ENCODE peak calls at places on chromosomes 13 and 19, in eight cellular contexts. One of them, this sample, is unnamed.

GRCh38 chr13:23881408-23881785 is 7.8 kb downstream of the MIPEP start:
- DNase-seq in Peyer's patch: no peak
- DNase-seq in right lobe of liver: no peak
- DNase-seq in body of pancreas: no peak
- DNase-seq in breast epithelium: no peak
- DNase-seq in upper lobe of right lung: no peak
- DNase-seq in transverse colon: no peak
- DNase-seq in CD4-positive, alpha-beta T cell: no peak
- DNase-seq in this sample: no peak

GRCh38 chr13:20191902-20192469 is 752 bp downstream of the GJB2 start:
- DNase-seq in Peyer's patch: no peak
- DNase-seq in right lobe of liver: peak; percentile 62
- DNase-seq in body of pancreas: peak; percentile 48
- DNase-seq in breast epithelium: no peak
- DNase-seq in upper lobe of right lung: no peak
- DNase-seq in transverse colon: peak; percentile 66
- DNase-seq in CD4-positive, alpha-beta T cell: no peak
- DNase-seq in this sample: no peak

GRCh38 chr13:74027161-74027779 is 106.9 kb downstream of the KLF12 start:
- DNase-seq in Peyer's patch: no peak
- DNase-seq in right lobe of liver: no peak
- DNase-seq in body of pancreas: no peak
- DNase-seq in breast epithelium: no peak
- DNase-seq in upper lobe of right lung: no peak
- DNase-seq in transverse colon: no peak
- DNase-seq in CD4-positive, alpha-beta T cell: no peak
- DNase-seq in this sample: no peak

GRCh38 chr13:95492044-95492801 is 60.3 kb upstream of the CLDN10 start:
- DNase-seq in Peyer's patch: no peak
- DNase-seq in right lobe of liver: no peak
- DNase-seq in body of pancreas: no peak
- DNase-seq in breast epithelium: no peak
- DNase-seq in upper lobe of right lung: no peak
- DNase-seq in transverse colon: peak; percentile 90
- DNase-seq in CD4-positive, alpha-beta T cell: no peak
- DNase-seq in this sample: no peak

GRCh38 chr13:98275711-98276171 is 98.7 kb upstream of the RNF113B start:
- DNase-seq in Peyer's patch: no peak
- DNase-seq in right lobe of liver: no peak
- DNase-seq in body of pancreas: no peak
- DNase-seq in breast epithelium: no peak
- DNase-seq in upper lobe of right lung: no peak
- DNase-seq in transverse colon: no peak
- DNase-seq in CD4-positive, alpha-beta T cell: no peak
- DNase-seq in this sample: no peak

GRCh38 chr19:56837004-56837403 is 3.5 kb downstream of the PEG3 start:
- DNase-seq in Peyer's patch: no peak
- DNase-seq in right lobe of liver: no peak
- DNase-seq in body of pancreas: peak; percentile 37
- DNase-seq in breast epithelium: no peak
- DNase-seq in upper lobe of right lung: no peak
- DNase-seq in transverse colon: no peak
- DNase-seq in CD4-positive, alpha-beta T cell: no peak
- DNase-seq in this sample: peak; percentile 45

GRCh38 chr13:111411186-111411858 is 90.9 kb downstream of the TEX29 start:
- DNase-seq in Peyer's patch: no peak
- DNase-seq in right lobe of liver: no peak
- DNase-seq in body of pancreas: no peak
- DNase-seq in breast epithelium: no peak
- DNase-seq in upper lobe of right lung: peak; percentile 48
- DNase-seq in transverse colon: no peak
- DNase-seq in CD4-positive, alpha-beta T cell: no peak
- DNase-seq in this sample: no peak

GRCh38 chr19:13060964-13061927 is 41.4 kb downstream of the LYL1 start:
- DNase-seq in Peyer's patch: peak; percentile 82
- DNase-seq in right lobe of liver: peak; percentile 84
- DNase-seq in body of pancreas: peak; percentile 90
- DNase-seq in breast epithelium: peak; percentile 80
- DNase-seq in upper lobe of right lung: peak; percentile 90
- DNase-seq in transverse colon: peak; percentile 91
- DNase-seq in CD4-positive, alpha-beta T cell: peak; percentile 73
- DNase-seq in this sample: peak; percentile 90

GRCh38 chr19:35671818-35672217 is 5.5 kb downstream of the UPK1A start:
- DNase-seq in Peyer's patch: no peak
- DNase-seq in right lobe of liver: no peak
- DNase-seq in body of pancreas: no peak
- DNase-seq in breast epithelium: no peak
- DNase-seq in upper lobe of right lung: no peak
- DNase-seq in transverse colon: no peak
- DNase-seq in CD4-positive, alpha-beta T cell: no peak
- DNase-seq in this sample: no peak

GRCh38 chr19:15529774-15530372 is 21.5 kb downstream of the CYP4F22 start:
- DNase-seq in Peyer's patch: no peak
- DNase-seq in right lobe of liver: no peak
- DNase-seq in body of pancreas: no peak
- DNase-seq in breast epithelium: no peak
- DNase-seq in upper lobe of right lung: no peak
- DNase-seq in transverse colon: no peak
- DNase-seq in CD4-positive, alpha-beta T cell: no peak
- DNase-seq in this sample: no peak

GRCh38 chr19:3330047-3330446 is 36.3 kb upstream of the NFIC start:
- DNase-seq in Peyer's patch: no peak
- DNase-seq in right lobe of liver: no peak
- DNase-seq in body of pancreas: no peak
- DNase-seq in breast epithelium: no peak
- DNase-seq in upper lobe of right lung: no peak
- DNase-seq in transverse colon: no peak
- DNase-seq in CD4-positive, alpha-beta T cell: no peak
- DNase-seq in this sample: no peak

GRCh38 chr19:12838182-12838890 is at the start of gene MAST1:
- DNase-seq in Peyer's patch: no peak
- DNase-seq in right lobe of liver: no peak
- DNase-seq in body of pancreas: peak; percentile 69
- DNase-seq in breast epithelium: no peak
- DNase-seq in upper lobe of right lung: peak; percentile 71
- DNase-seq in transverse colon: peak; percentile 46
- DNase-seq in CD4-positive, alpha-beta T cell: no peak
- DNase-seq in this sample: no peak

GRCh38 chr19:15448778-15449619 is 757 bp downstream of the WIZ start:
- DNase-seq in Peyer's patch: no peak
- DNase-seq in right lobe of liver: no peak
- DNase-seq in body of pancreas: peak; percentile 31
- DNase-seq in breast epithelium: no peak
- DNase-seq in upper lobe of right lung: no peak
- DNase-seq in transverse colon: no peak
- DNase-seq in CD4-positive, alpha-beta T cell: no peak
- DNase-seq in this sample: no peak

GRCh38 chr13:50512602-50513527 is 330.6 kb downstream of the DLEU7 start:
- DNase-seq in Peyer's patch: peak; percentile 80
- DNase-seq in right lobe of liver: peak; percentile 63
- DNase-seq in body of pancreas: peak; percentile 67
- DNase-seq in breast epithelium: no peak
- DNase-seq in upper lobe of right lung: peak; percentile 81
- DNase-seq in transverse colon: peak; percentile 75
- DNase-seq in CD4-positive, alpha-beta T cell: no peak
- DNase-seq in this sample: peak; percentile 65

GRCh38 chr13:100490692-100491091 is 97.9 kb downstream of the GGACT start:
- DNase-seq in Peyer's patch: no peak
- DNase-seq in right lobe of liver: no peak
- DNase-seq in body of pancreas: no peak
- DNase-seq in breast epithelium: no peak
- DNase-seq in upper lobe of right lung: no peak
- DNase-seq in transverse colon: no peak
- DNase-seq in CD4-positive, alpha-beta T cell: no peak
- DNase-seq in this sample: no peak

GRCh38 chr13:102642475-102642874 is 45.7 kb downstream of the TPP2 start:
- DNase-seq in Peyer's patch: no peak
- DNase-seq in right lobe of liver: peak; percentile 67
- DNase-seq in body of pancreas: peak; percentile 94
- DNase-seq in breast epithelium: peak; percentile 64
- DNase-seq in upper lobe of right lung: peak; percentile 73
- DNase-seq in transverse colon: peak; percentile 61
- DNase-seq in CD4-positive, alpha-beta T cell: no peak
- DNase-seq in this sample: peak; percentile 56

GRCh38 chr19:29380581-29380980 is 145.2 kb upstream of the VSTM2B start:
- DNase-seq in Peyer's patch: no peak
- DNase-seq in right lobe of liver: no peak
- DNase-seq in body of pancreas: no peak
- DNase-seq in breast epithelium: peak; percentile 25
- DNase-seq in upper lobe of right lung: no peak
- DNase-seq in transverse colon: no peak
- DNase-seq in CD4-positive, alpha-beta T cell: no peak
- DNase-seq in this sample: no peak

GRCh38 chr19:17829855-17830566 is 8.7 kb upstream of the INSL3 start:
- DNase-seq in Peyer's patch: no peak
- DNase-seq in right lobe of liver: no peak
- DNase-seq in body of pancreas: peak; percentile 34
- DNase-seq in breast epithelium: no peak
- DNase-seq in upper lobe of right lung: no peak
- DNase-seq in transverse colon: peak; percentile 33
- DNase-seq in CD4-positive, alpha-beta T cell: no peak
- DNase-seq in this sample: no peak

GRCh38 chr13:28136916-28137315 is 1.4 kb upstream of the PAN3 start:
- DNase-seq in Peyer's patch: no peak
- DNase-seq in right lobe of liver: no peak
- DNase-seq in body of pancreas: no peak
- DNase-seq in breast epithelium: no peak
- DNase-seq in upper lobe of right lung: no peak
- DNase-seq in transverse colon: no peak
- DNase-seq in CD4-positive, alpha-beta T cell: no peak
- DNase-seq in this sample: no peak

GRCh38 chr19:39240421-39240820 is 4.4 kb downstream of the IFNL3 start:
- DNase-seq in Peyer's patch: no peak
- DNase-seq in right lobe of liver: no peak
- DNase-seq in body of pancreas: no peak
- DNase-seq in breast epithelium: no peak
- DNase-seq in upper lobe of right lung: no peak
- DNase-seq in transverse colon: no peak
- DNase-seq in CD4-positive, alpha-beta T cell: no peak
- DNase-seq in this sample: no peak

GRCh38 chr19:21593934-21594844 is 88.8 kb downstream of the ZNF429 start:
- DNase-seq in Peyer's patch: no peak
- DNase-seq in right lobe of liver: no peak
- DNase-seq in body of pancreas: peak; percentile 42
- DNase-seq in breast epithelium: no peak
- DNase-seq in upper lobe of right lung: no peak
- DNase-seq in transverse colon: no peak
- DNase-seq in CD4-positive, alpha-beta T cell: no peak
- DNase-seq in this sample: peak; percentile 41

GRCh38 chr13:43783820-43784219 is 3.0 kb downstream of the ENOX1 start:
- DNase-seq in Peyer's patch: no peak
- DNase-seq in right lobe of liver: no peak
- DNase-seq in body of pancreas: no peak
- DNase-seq in breast epithelium: no peak
- DNase-seq in upper lobe of right lung: no peak
- DNase-seq in transverse colon: no peak
- DNase-seq in CD4-positive, alpha-beta T cell: no peak
- DNase-seq in this sample: no peak

GRCh38 chr13:37364024-37364423 is 234.5 kb downstream of the POSTN start:
- DNase-seq in Peyer's patch: no peak
- DNase-seq in right lobe of liver: no peak
- DNase-seq in body of pancreas: no peak
- DNase-seq in breast epithelium: no peak
- DNase-seq in upper lobe of right lung: no peak
- DNase-seq in transverse colon: no peak
- DNase-seq in CD4-positive, alpha-beta T cell: no peak
- DNase-seq in this sample: no peak

GRCh38 chr13:48586591-48587103 is 53.8 kb upstream of the RCBTB2 start:
- DNase-seq in Peyer's patch: no peak
- DNase-seq in right lobe of liver: peak; percentile 50
- DNase-seq in body of pancreas: peak; percentile 21
- DNase-seq in breast epithelium: no peak
- DNase-seq in upper lobe of right lung: no peak
- DNase-seq in transverse colon: no peak
- DNase-seq in CD4-positive, alpha-beta T cell: no peak
- DNase-seq in this sample: peak; percentile 75

GRCh38 chr13:91136806-91137205 is 210.7 kb upstream of the MIR17HG start:
- DNase-seq in Peyer's patch: no peak
- DNase-seq in right lobe of liver: no peak
- DNase-seq in body of pancreas: no peak
- DNase-seq in breast epithelium: no peak
- DNase-seq in upper lobe of right lung: no peak
- DNase-seq in transverse colon: no peak
- DNase-seq in CD4-positive, alpha-beta T cell: no peak
- DNase-seq in this sample: no peak
- H3K27ac ChIP-seq in Peyer's patch: no peak overlapping the region
- H3K27ac ChIP-seq in right lobe of liver: no peak overlapping the region
- H3K27ac ChIP-seq in body of pancreas: no peak overlapping the region
- H3K27ac ChIP-seq in breast epithelium: no peak overlapping the region
- H3K27ac ChIP-seq in upper lobe of right lung: no peak overlapping the region
- H3K27ac ChIP-seq in transverse colon: no peak overlapping the region
- H3K27ac ChIP-seq in CD4-positive, alpha-beta T cell: no peak overlapping the region
- H3K27ac ChIP-seq in this sample: no peak overlapping the region

GRCh38 chr19:33736158-33736557 is 60.5 kb upstream of the KCTD15 start:
- DNase-seq in Peyer's patch: no peak
- DNase-seq in right lobe of liver: no peak
- DNase-seq in body of pancreas: no peak
- DNase-seq in breast epithelium: no peak
- DNase-seq in upper lobe of right lung: peak; percentile 27
- DNase-seq in transverse colon: no peak
- DNase-seq in CD4-positive, alpha-beta T cell: no peak
- DNase-seq in this sample: no peak
- TF ChIP-seq CTCF in Peyer's patch: no peak
- TF ChIP-seq CTCF in right lobe of liver: no peak
- TF ChIP-seq CTCF in body of pancreas: no peak
- TF ChIP-seq CTCF in breast epithelium: no peak
- TF ChIP-seq CTCF in upper lobe of right lung: no peak
- TF ChIP-seq CTCF in transverse colon: no peak
- TF ChIP-seq CTCF in CD4-positive, alpha-beta T cell: no peak
- TF ChIP-seq CTCF in this sample: no peak

DNA sequence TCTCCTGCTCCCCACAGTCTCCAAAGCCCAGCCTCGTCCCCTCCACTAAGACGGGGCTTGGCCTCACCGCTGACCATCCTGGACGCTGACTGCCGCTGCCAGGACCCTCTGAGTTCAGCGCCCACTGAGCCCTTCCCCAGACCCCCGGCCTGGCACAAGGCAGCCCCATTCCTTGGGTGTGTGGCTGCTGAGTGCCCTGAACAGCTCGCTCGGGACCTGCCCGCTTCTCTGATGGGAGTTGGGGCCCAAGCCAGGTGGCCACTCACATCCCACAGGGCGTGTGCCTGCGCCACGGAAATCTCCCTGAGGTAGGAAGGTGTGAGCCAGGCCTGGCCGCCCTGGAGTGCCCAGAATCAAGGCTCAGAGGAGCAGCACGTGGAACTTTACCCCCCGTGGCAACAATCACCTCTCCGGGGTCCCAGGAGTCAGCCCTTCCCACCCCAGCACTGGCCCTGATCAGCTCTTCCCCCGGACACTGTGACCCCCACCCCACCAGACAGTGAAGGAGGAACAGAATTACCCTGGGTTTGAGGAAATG is 20.8 kb downstream of the C13orf46 start:
- DNase-seq in Peyer's patch: no peak
- DNase-seq in right lobe of liver: peak; percentile 19
- DNase-seq in body of pancreas: no peak
- DNase-seq in breast epithelium: no peak
- DNase-seq in upper lobe of right lung: no peak
- DNase-seq in transverse colon: no peak
- DNase-seq in CD4-positive, alpha-beta T cell: no peak
- DNase-seq in this sample: no peak
- H3K27ac ChIP-seq in Peyer's patch: no peak overlapping the region
- H3K27ac ChIP-seq in right lobe of liver: no peak overlapping the region
- H3K27ac ChIP-seq in body of pancreas: no peak overlapping the region
- H3K27ac ChIP-seq in breast epithelium: no peak overlapping the region
- H3K27ac ChIP-seq in upper lobe of right lung: no peak overlapping the region
- H3K27ac ChIP-seq in transverse colon: no peak overlapping the region
- H3K27ac ChIP-seq in CD4-positive, alpha-beta T cell: no peak overlapping the region
- H3K27ac ChIP-seq in this sample: no peak overlapping the region

GRCh38 chr19:47608074-47608907 is 643 bp upstream of the BICRA start:
- DNase-seq in Peyer's patch: peak; percentile 94
- DNase-seq in right lobe of liver: peak; percentile 95
- DNase-seq in body of pancreas: peak; percentile 97
- DNase-seq in breast epithelium: peak; percentile 93
- DNase-seq in upper lobe of right lung: peak; percentile 96
- DNase-seq in transverse colon: peak; percentile 97
- DNase-seq in CD4-positive, alpha-beta T cell: peak; percentile 94
- DNase-seq in this sample: peak; percentile 96
- TF ChIP-seq CTCF in Peyer's patch: peak; percentile 46
- TF ChIP-seq CTCF in right lobe of liver: no peak
- TF ChIP-seq CTCF in body of pancreas: peak; percentile 28
- TF ChIP-seq CTCF in breast epithelium: peak; percentile 48
- TF ChIP-seq CTCF in upper lobe of right lung: peak; percentile 5
- TF ChIP-seq CTCF in transverse colon: peak; percentile 47
- TF ChIP-seq CTCF in CD4-positive, alpha-beta T cell: no peak
- TF ChIP-seq CTCF in this sample: peak; percentile 16